ENCODE peak calls at places on chromosomes 1 and 21, in five cellular contexts. L, J, W, S and K are unnamed samples.

GRCh38 chr1:169590932-169591331 is 4.7 kb upstream of the F5 start:
- DNase-seq in L (no peak), J (no peak), W (no peak), S (no peak), K (no peak)

GRCh38 chr1:106798991-106799390 is 257.5 kb upstream of the PRMT6 start:
- DNase-seq in L (no peak), J (no peak), W (no peak), S (no peak), K (no peak)

GRCh38 chr1:210292276-210292851 is 36.3 kb upstream of the HHAT start:
- DNase-seq in L (peak), J (peak), W (peak), S (peak), K (peak)

GRCh38 chr1:108845991-108846390 is 10.9 kb downstream of the AKNAD1 start:
- DNase-seq in L (peak), J (no peak), W (no peak), S (no peak), K (no peak)

GRCh38 chr1:226712779-226713420 is 26.2 kb downstream of the ITPKB start:
- DNase-seq in L (no peak), J (no peak), W (no peak), S (no peak), K (no peak)

GRCh38 chr1:165947797-165948455 is 120.5 kb downstream of the UCK2 start:
- DNase-seq in L (no peak), J (no peak), W (no peak), S (no peak), K (no peak)

GRCh38 chr1:232577809-232578208 is 52.1 kb downstream of the SIPA1L2 start:
- DNase-seq in L (no peak), J (no peak), W (no peak), S (no peak), K (no peak)

GRCh38 chr1:111131693-111132092 is 8.2 kb downstream of the DRAM2 start:
- DNase-seq in L (no peak), J (no peak), W (no peak), S (no peak), K (no peak)

GRCh38 chr21:46185717-46186116 is 1.5 kb upstream of the SPATC1L start:
- DNase-seq in L (no peak), J (no peak), W (no peak), S (no peak), K (no peak)